ENCODE peak calls at places on chromosomes 7 and 10, in four cellular contexts. D, G, W and H are unnamed samples.

GRCh38 chr10:122299423-122300075 is 28.5 kb downstream of the BTBD16 start:
- DNase-seq in D (no peak), G (no peak), W (no peak), H (no peak)

GRCh38 chr7:44087914-44088838 is 5.8 kb upstream of the POLM start:
- DNase-seq in D (no peak), W (no peak), G (peak), H (no peak)

GRCh38 chr10:81127931-81128330 is 590.2 kb downstream of the SH2D4B start:
- DNase-seq in W (no peak), G (no peak), D (no peak), H (no peak)

GRCh38 chr10:86662186-86663045 is 5.9 kb upstream of the LDB3 start:
- DNase-seq in G (no peak), D (no peak), W (no peak), H (no peak)

GRCh38 chr7:36137754-36138153 is 15.3 kb upstream of the EEPD1 start:
- DNase-seq in D (no peak), G (no peak), W (no peak), H (no peak)

GRCh38 chr10:121781101-121781500 is 146.7 kb downstream of the ATE1 start:
- DNase-seq in W (no peak), D (no peak), G (no peak), H (no peak)

GRCh38 chr7:93055543-93056107 is 62.2 kb downstream of the SAMD9 start:
- DNase-seq in W (no peak), D (no peak), G (peak), H (no peak)

GRCh38 chr10:70162892-70163201 is 7.5 kb downstream of the SAR1A start:
- DNase-seq in G (no peak), D (no peak), W (no peak), H (no peak)

GRCh38 chr10:10869592-10869991 is 148.1 kb upstream of the CELF2 start:
- DNase-seq in W (no peak), G (peak), D (no peak), H (no peak)

GRCh38 chr10:55263327-55263726 is 462.3 kb upstream of the PCDH15 start:
- DNase-seq in G (no peak), D (no peak), W (no peak), H (no peak)

GRCh38 chr7:3787717-3788311 is 486.8 kb downstream of the SDK1 start:
- DNase-seq in W (no peak), D (no peak), G (peak), H (no peak)

GRCh38 chr10:109205929-109206585 is 717.3 kb downstream of the XPNPEP1 start:
- DNase-seq in G (peak), D (no peak), W (no peak), H (no peak)